ENCODE peak calls at places on chromosomes 7 and 10, in nine cellular contexts. D is CD4-positive, alpha-beta T cell; O is kidney epithelial cell; N is endothelial cell of umbilical vein; W is fibroblast of pulmonary artery; X is upper lobe of right lung; T is choroid plexus epithelial cell; R is HFF-Myc; G is colonic mucosa. Z is an unnamed sample.

GRCh38 chr10:50992972-50993766 is 81.1 kb upstream of the PRKG1 start:
- DNase-seq in D (no peak), O (no peak), N (no peak), W (peak), X (peak), T (peak), R (no peak), G (peak), Z (peak)

GRCh38 chr10:69728335-69728861 is 73.3 kb upstream of the COL13A1 start:
- DNase-seq in D (no peak), O (peak), N (peak), W (peak), X (peak), T (peak), R (peak), G (no peak), Z (no peak)

GRCh38 chr7:107473975-107474598 is 4.2 kb downstream of the GPR22 start:
- DNase-seq in D (no peak), O (no peak), N (no peak), W (no peak), X (no peak), T (no peak), R (no peak), G (no peak), Z (no peak)

GRCh38 chr7:150657526-150657925 is 25.3 kb upstream of the GIMAP6 start:
- DNase-seq in D (no peak), O (no peak), N (no peak), W (no peak), X (no peak), T (no peak), R (no peak), G (no peak), Z (no peak)

GRCh38 chr7:18762189-18762588 is 266.6 kb downstream of the HDAC9 start:
- DNase-seq in D (no peak), O (no peak), N (peak), W (peak), X (no peak), T (peak), R (no peak), G (no peak), Z (no peak)

GRCh38 chr7:129807863-129808262 is 144.9 kb downstream of the UBE2H start:
- DNase-seq in D (no peak), O (no peak), N (no peak), W (no peak), X (no peak), T (no peak), R (no peak), G (no peak), Z (no peak)

GRCh38 chr7:42167206-42167913 is 69.6 kb downstream of the GLI3 start:
- DNase-seq in D (no peak), O (no peak), N (no peak), W (no peak), X (no peak), T (no peak), R (no peak), G (no peak), Z (no peak)

GRCh38 chr7:98165827-98166667 is 45.2 kb upstream of the BHLHA15 start:
- DNase-seq in D (peak), O (no peak), N (peak), W (peak), X (peak), T (peak), R (no peak), G (peak), Z (peak)

GRCh38 chr10:18583575-18584270 is 67.7 kb downstream of the NSUN6 start:
- DNase-seq in D (no peak), O (no peak), N (peak), W (peak), X (no peak), T (peak), R (no peak), G (no peak), Z (no peak)

GRCh38 chr7:107614425-107614824 is 34.4 kb downstream of the BCAP29 start:
- DNase-seq in D (no peak), O (no peak), N (no peak), W (peak), X (no peak), T (peak), R (peak), G (no peak), Z (no peak)

GRCh38 chr7:132393789-132394261 is 182.4 kb downstream of the PLXNA4 start:
- DNase-seq in D (no peak), O (no peak), N (no peak), W (peak), X (no peak), T (no peak), R (no peak), G (no peak), Z (no peak)

GRCh38 chr10:29535778-29536459 is 98.9 kb downstream of the SVIL start:
- DNase-seq in D (no peak), O (no peak), N (no peak), W (no peak), X (peak), T (no peak), R (no peak), G (no peak), Z (no peak)
- TF ChIP-seq CTCF in D (no peak), O (no peak), N (no peak), W (no peak), X (no peak), T (no peak), R (no peak), G (no peak), Z (peak)

GRCh38 chr10:84204610-84205009 is 10.3 kb downstream of the CDHR1 start:
- DNase-seq in D (no peak), O (no peak), N (no peak), W (no peak), X (no peak), T (no peak), R (no peak), G (no peak), Z (no peak)

GRCh38 chr10:84205049-84205852 is 10.9 kb downstream of the CDHR1 start:
- DNase-seq in D (peak), O (peak), N (peak), W (peak), X (no peak), T (peak), R (peak), G (peak), Z (peak)

GRCh38 chr10:84205853-84206513 is 11.6 kb downstream of the CDHR1 start:
- DNase-seq in D (no peak), O (no peak), N (no peak), W (no peak), X (peak), T (no peak), R (no peak), G (no peak), Z (no peak)

GRCh38 chr10:84202349-84202748 is 8.0 kb downstream of the CDHR1 start:
- DNase-seq in D (no peak), O (no peak), N (no peak), W (no peak), X (no peak), T (no peak), R (no peak), G (no peak), Z (no peak)

GRCh38 chr10:84204122-84204521 is 9.8 kb downstream of the CDHR1 start:
- DNase-seq in D (no peak), O (no peak), N (no peak), W (no peak), X (no peak), T (peak), R (no peak), G (no peak), Z (no peak)
- TF ChIP-seq CTCF in D (no peak), O (peak), N (peak), W (peak), X (peak), T (peak), R (peak), G (peak), Z (peak)

DNA sequence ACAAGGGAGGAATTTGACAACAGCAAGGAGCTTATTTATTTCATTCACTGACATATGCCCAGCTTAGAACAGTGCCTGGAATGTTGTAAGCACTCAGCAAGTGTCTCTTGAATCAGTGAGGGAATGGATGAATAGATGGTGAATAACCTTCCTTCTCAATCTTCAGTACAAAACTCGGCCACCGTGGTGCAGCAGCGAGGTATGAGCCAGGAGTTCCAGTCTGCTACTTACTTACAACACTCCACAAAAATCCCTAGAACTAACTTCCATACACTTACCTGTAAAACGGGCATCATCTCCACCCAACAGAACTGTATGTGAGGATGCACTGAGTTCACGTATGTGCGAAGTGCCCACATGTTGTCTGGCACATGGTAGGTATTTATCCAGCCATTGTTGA is 237.4 kb downstream of the WDR11 start:
- DNase-seq in D (no peak), O (no peak), N (no peak), W (no peak), X (no peak), T (peak), R (no peak), G (no peak), Z (peak)
- TF ChIP-seq CTCF in D (no peak), O (peak), N (no peak), W (no peak), X (peak), T (peak), R (no peak), G (no peak), Z (peak)

GRCh38 chr10:61452655-61453641 is at the start of gene TMEM26:
- DNase-seq in D (no peak), O (no peak), N (peak), W (peak), X (no peak), T (peak), R (no peak), G (peak), Z (peak)
- TF ChIP-seq CTCF in D (no peak), O (no peak), N (no peak), W (no peak), X (no peak), T (no peak), R (no peak), G (no peak), Z (no peak)

Z was measured in glutamatergic neuron.